ENCODE peak calls at places on chromosomes 6 and 20, in five cellular contexts. Y is naive thymus-derived CD8-positive, alpha-beta T cell; X is central memory CD4-positive, alpha-beta T cell; P is thoracic aorta; I is activated T-helper 9 cell treated with anti-CD3 and anti-CD28 coated beads, Interleukin-2, amount 50 U/mL, for 16 hours. G is an unnamed sample.

GRCh38 chr6:45835725-45836437 is 179.8 kb downstream of the CLIC5 start:
- DNase-seq in X (no peak), I (no peak), P (no peak), Y (no peak), G (no peak)

GRCh38 chr6:163958646-163959045 is 544.1 kb downstream of the QKI start:
- DNase-seq in I (no peak), X (no peak), Y (no peak), P (no peak), G (no peak)

GRCh38 chr6:4259391-4259790 is 124.0 kb upstream of the ECI2 start:
- DNase-seq in P (no peak), I (no peak), Y (no peak), X (no peak), G (no peak)

GRCh38 chr6:127219869-127220268 is 46.8 kb upstream of the RNF146 start:
- DNase-seq in Y (no peak), X (no peak), I (no peak), P (no peak), G (no peak)

GRCh38 chr6:114315841-114316595 is 26.8 kb downstream of the HS3ST5 start:
- DNase-seq in P (no peak), I (no peak), X (no peak), Y (no peak), G (no peak)

GRCh38 chr20:52959125-52959524 is 13.0 kb upstream of the TSHZ2 start:
- DNase-seq in X (no peak), I (no peak), P (no peak), Y (no peak), G (no peak)

GRCh38 chr6:168193816-168194701 is 115.0 kb upstream of the FRMD1 start:
- DNase-seq in X (no peak), Y (no peak), P (no peak), I (no peak), G (no peak)

GRCh38 chr20:45404438-45404837 is 3.7 kb upstream of the DBNDD2 start:
- DNase-seq in I (no peak), Y (no peak), P (no peak), X (no peak), G (no peak)

GRCh38 chr20:35773154-35773751 is 1.4 kb downstream of the PHF20 start:
- DNase-seq in Y (peak), I (peak), X (peak), P (no peak), G (peak)

GRCh38 chr6:5333653-5334052 is 72.3 kb downstream of the FARS2 start:
- DNase-seq in X (no peak), P (no peak), Y (no peak), I (no peak), G (no peak)

GRCh38 chr20:53748821-53749402 is 155.3 kb upstream of the ZNF217 start:
- DNase-seq in Y (peak), X (no peak), P (no peak), I (no peak), G (no peak)

GRCh38 chr20:49747707-49748524 is 34.2 kb upstream of the B4GALT5 start:
- DNase-seq in I (no peak), X (no peak), P (peak), Y (no peak), G (no peak)

GRCh38 chr6:141033101-141033500 is 1099.6 kb upstream of the GJE1 start:
- DNase-seq in Y (no peak), X (no peak), I (no peak), P (no peak), G (no peak)

GRCh38 chr20:46699651-46700359 is 9.6 kb upstream of the SLC2A10 start:
- DNase-seq in X (no peak), Y (no peak), P (no peak), I (no peak), G (no peak)

GRCh38 chr20:50044353-50044960 is 61.7 kb downstream of the SNAI1 start:
- DNase-seq in Y (no peak), I (no peak), P (no peak), X (no peak), G (no peak)

GRCh38 chr6:155687645-155688044 is 232.0 kb upstream of the NOX3 start:
- DNase-seq in X (no peak), I (no peak), P (no peak), Y (no peak), G (no peak)

GRCh38 chr20:5510446-5510845 is 193.7 kb upstream of the PROKR2 start:
- DNase-seq in I (no peak), Y (no peak), X (no peak), P (no peak), G (no peak)

GRCh38 chr20:47727909-47728361 is 57.3 kb downstream of the SULF2 start:
- DNase-seq in I (no peak), P (no peak), Y (no peak), X (no peak), G (no peak)

GRCh38 chr6:169794317-169795055 is 43.1 kb downstream of the ERMARD start:
- DNase-seq in Y (no peak), I (no peak), X (no peak), P (no peak), G (no peak)

GRCh38 chr6:117483004-117483644 is 650 bp downstream of the DCBLD1 start:
- DNase-seq in P (no peak), Y (peak), X (peak), I (no peak), G (peak)

GRCh38 chr6:32105433-32105832 is 3.7 kb downstream of the TNXB start:
- DNase-seq in X (no peak), P (no peak), Y (no peak), I (no peak), G (no peak)

GRCh38 chr20:61657719-61658377 is 405.8 kb downstream of the CDH4 start:
- DNase-seq in P (no peak), X (no peak), I (no peak), Y (no peak), G (no peak)

GRCh38 chr20:2690213-2690612 is 2.4 kb upstream of the EBF4 start:
- DNase-seq in P (no peak), I (no peak), Y (no peak), X (no peak), G (no peak)

GRCh38 chr6:70304611-70305010 is 1.7 kb upstream of the COL9A1 start:
- DNase-seq in X (no peak), I (no peak), Y (no peak), P (no peak), G (no peak)

GRCh38 chr6:165439928-165440554 is 130.6 kb upstream of the C6orf118 start:
- DNase-seq in I (no peak), P (no peak), X (no peak), Y (no peak), G (no peak)

GRCh38 chr20:19973920-19974620 is 43.1 kb upstream of the NAA20 start:
- DNase-seq in P (peak), X (no peak), I (no peak), Y (no peak), G (no peak)

GRCh38 chr6:127550403-127550802 is 26.6 kb upstream of the C6orf58 start:
- DNase-seq in I (no peak), P (no peak), X (no peak), Y (no peak), G (no peak)

GRCh38 chr6:70889270-70889669 is 67.6 kb downstream of the B3GAT2 start:
- DNase-seq in X (no peak), P (no peak), Y (no peak), I (no peak), G (no peak)

GRCh38 chr6:119322715-119323350 is 26.7 kb downstream of the MAN1A1 start:
- DNase-seq in X (peak), Y (peak), I (no peak), P (no peak), G (peak)

GRCh38 chr20:644692-645317 is 8.2 kb downstream of the SRXN1 start:
- DNase-seq in X (no peak), Y (no peak), P (no peak), I (no peak), G (no peak)